ENCODE peak calls at places on chromosomes 5 and 9, in four cellular contexts. One of them, this sample, is unnamed.

GRCh38 chr9:8666060-8666459 is 866.5 kb upstream of the DMAC1 start:
- DNase-seq in A549: no peak
- DNase-seq in endothelial cell: no peak
- DNase-seq in GM06990: no peak
- DNase-seq in this sample: no peak

GRCh38 chr9:114805670-114806551 is at the start of gene TNFSF15:
- DNase-seq in A549: no peak
- DNase-seq in endothelial cell: no peak
- DNase-seq in GM06990: peak; percentile 22
- DNase-seq in this sample: no peak

GRCh38 chr9:124469011-124469832 is 19.0 kb downstream of the ADGRD2 start:
- DNase-seq in A549: no peak
- DNase-seq in endothelial cell: no peak
- DNase-seq in GM06990: no peak
- DNase-seq in this sample: no peak

GRCh38 chr5:121031487-121031886 is 567.4 kb downstream of the PRR16 start:
- DNase-seq in A549: no peak
- DNase-seq in endothelial cell: no peak
- DNase-seq in GM06990: no peak
- DNase-seq in this sample: no peak

GRCh38 chr9:89427621-89428221 is 70.2 kb downstream of the SEMA4D start:
- DNase-seq in A549: no peak
- DNase-seq in endothelial cell: no peak
- DNase-seq in GM06990: no peak
- DNase-seq in this sample: no peak

GRCh38 chr9:14372437-14373318 is 58.7 kb upstream of the NFIB start:
- DNase-seq in A549: peak; percentile 52
- DNase-seq in endothelial cell: peak; percentile 54
- DNase-seq in GM06990: no peak
- DNase-seq in this sample: peak; percentile 83

GRCh38 chr5:73007051-73007450 is 51.2 kb downstream of the FCHO2 start:
- DNase-seq in A549: no peak
- DNase-seq in endothelial cell: no peak
- DNase-seq in GM06990: no peak
- DNase-seq in this sample: no peak

GRCh38 chr5:180070726-180071417 is 687 bp downstream of the RNF130 start:
- DNase-seq in A549: peak; percentile 33
- DNase-seq in endothelial cell: peak; percentile 59
- DNase-seq in GM06990: no peak
- DNase-seq in this sample: peak; percentile 56

GRCh38 chr9:75615284-75615683 is 275.2 kb upstream of the PCSK5 start:
- DNase-seq in A549: no peak
- DNase-seq in endothelial cell: no peak
- DNase-seq in GM06990: no peak
- DNase-seq in this sample: no peak

GRCh38 chr5:132013006-132013689 is 1.7 kb upstream of the ACSL6 start:
- DNase-seq in A549: no peak
- DNase-seq in endothelial cell: peak; percentile 2
- DNase-seq in GM06990: no peak
- DNase-seq in this sample: no peak

GRCh38 chr9:113935677-113936380 is 59.7 kb downstream of the ZNF618 start:
- DNase-seq in A549: no peak
- DNase-seq in endothelial cell: no peak
- DNase-seq in GM06990: no peak
- DNase-seq in this sample: no peak

GRCh38 chr9:15513335-15513734 is 2.6 kb upstream of the PSIP1 start:
- DNase-seq in A549: peak; percentile 21
- DNase-seq in endothelial cell: no peak
- DNase-seq in GM06990: no peak
- DNase-seq in this sample: no peak

GRCh38 chr9:127049581-127049980 is 72.9 kb downstream of the ANGPTL2 start:
- DNase-seq in A549: no peak
- DNase-seq in endothelial cell: no peak
- DNase-seq in GM06990: no peak
- DNase-seq in this sample: no peak

GRCh38 chr9:123365287-123365880 is 9.4 kb downstream of the CRB2 start:
- DNase-seq in A549: no peak
- DNase-seq in endothelial cell: no peak
- DNase-seq in GM06990: no peak
- DNase-seq in this sample: no peak

GRCh38 chr5:168467755-168468280 is 18.5 kb upstream of the RARS1 start:
- DNase-seq in A549: no peak
- DNase-seq in endothelial cell: no peak
- DNase-seq in GM06990: no peak
- DNase-seq in this sample: no peak

GRCh38 chr5:65876496-65876895 is 49.9 kb upstream of the ERBIN start:
- DNase-seq in A549: no peak
- DNase-seq in endothelial cell: no peak
- DNase-seq in GM06990: no peak
- DNase-seq in this sample: no peak

GRCh38 chr9:81789751-81790150 is 100.4 kb upstream of the TLE1 start:
- DNase-seq in A549: no peak
- DNase-seq in endothelial cell: no peak
- DNase-seq in GM06990: no peak
- DNase-seq in this sample: no peak

GRCh38 chr9:25678846-25679360 is 659 bp upstream of the TUSC1 start:
- DNase-seq in A549: no peak
- DNase-seq in endothelial cell: no peak
- DNase-seq in GM06990: no peak
- DNase-seq in this sample: no peak

GRCh38 chr5:2584579-2584978 is 166.9 kb downstream of the IRX2 start:
- DNase-seq in A549: no peak
- DNase-seq in endothelial cell: no peak
- DNase-seq in GM06990: no peak
- DNase-seq in this sample: no peak

GRCh38 chr9:116587919-116588318 is 99.2 kb upstream of the TRIM32 start:
- DNase-seq in A549: no peak
- DNase-seq in endothelial cell: no peak
- DNase-seq in GM06990: no peak
- DNase-seq in this sample: no peak

GRCh38 chr5:111901303-111901702 is 144.3 kb upstream of the NREP start:
- DNase-seq in A549: no peak
- DNase-seq in endothelial cell: no peak
- DNase-seq in GM06990: no peak
- DNase-seq in this sample: no peak

GRCh38 chr5:176822041-176822425 is 11.7 kb downstream of the UNC5A start:
- DNase-seq in A549: no peak
- DNase-seq in endothelial cell: no peak
- DNase-seq in GM06990: no peak
- DNase-seq in this sample: no peak

GRCh38 chr9:81455417-81455816 is 233.9 kb downstream of the TLE1 start:
- DNase-seq in A549: no peak
- DNase-seq in endothelial cell: no peak
- DNase-seq in GM06990: no peak
- DNase-seq in this sample: no peak

GRCh38 chr5:110751902-110752762 is 13.3 kb downstream of the SLC25A46 start:
- DNase-seq in A549: no peak
- DNase-seq in endothelial cell: no peak
- DNase-seq in GM06990: peak; percentile 81
- DNase-seq in this sample: no peak

GRCh38 chr5:160262665-160263064 is 33.4 kb downstream of the FABP6 start:
- DNase-seq in A549: no peak
- DNase-seq in endothelial cell: peak; percentile 34
- DNase-seq in GM06990: no peak
- DNase-seq in this sample: peak; percentile 25

GRCh38 chr5:159764283-159764927 is 151.9 kb upstream of the ADRA1B start:
- DNase-seq in A549: no peak
- DNase-seq in endothelial cell: peak; percentile 13
- DNase-seq in GM06990: no peak
- DNase-seq in this sample: no peak

GRCh38 chr5:34709861-34710673 is 53.9 kb downstream of the RAI14 start:
- DNase-seq in A549: no peak
- DNase-seq in endothelial cell: no peak
- DNase-seq in GM06990: no peak
- DNase-seq in this sample: no peak

GRCh38 chr9:72292184-72292787 is 72.7 kb downstream of the ZFAND5 start:
- DNase-seq in A549: peak; percentile 68
- DNase-seq in endothelial cell: no peak
- DNase-seq in GM06990: no peak
- DNase-seq in this sample: peak; percentile 77

GRCh38 chr5:39432687-39433086 is 7.9 kb upstream of the DAB2 start:
- DNase-seq in A549: no peak
- DNase-seq in endothelial cell: no peak
- DNase-seq in GM06990: no peak
- DNase-seq in this sample: no peak

GRCh38 chr9:109843651-109844050 is 63.7 kb downstream of the PALM2AKAP2 start:
- DNase-seq in A549: no peak
- DNase-seq in endothelial cell: no peak
- DNase-seq in GM06990: no peak
- DNase-seq in this sample: peak; percentile 41

GRCh38 chr9:137114613-137115393 is at the start of gene DPP7:
- DNase-seq in A549: peak; percentile 76
- DNase-seq in endothelial cell: no peak
- DNase-seq in GM06990: peak; percentile 86
- DNase-seq in this sample: peak; percentile 49

GRCh38 chr5:124650960-124651662 is 95.3 kb downstream of the ZNF608 start:
- DNase-seq in A549: no peak
- DNase-seq in endothelial cell: peak; percentile 31
- DNase-seq in GM06990: no peak
- DNase-seq in this sample: no peak

GRCh38 chr5:1975898-1976765 is 93.4 kb upstream of the IRX4 start:
- DNase-seq in A549: no peak
- DNase-seq in endothelial cell: no peak
- DNase-seq in GM06990: no peak
- DNase-seq in this sample: no peak

GRCh38 chr9:3696368-3696767 is 170.6 kb upstream of the RFX3 start:
- DNase-seq in A549: no peak
- DNase-seq in endothelial cell: no peak
- DNase-seq in GM06990: no peak
- DNase-seq in this sample: no peak

GRCh38 chr9:137606005-137606601 is 617 bp downstream of the ARRDC1 start:
- DNase-seq in A549: no peak
- DNase-seq in endothelial cell: peak; percentile 35
- DNase-seq in GM06990: no peak
- DNase-seq in this sample: no peak

DNA sequence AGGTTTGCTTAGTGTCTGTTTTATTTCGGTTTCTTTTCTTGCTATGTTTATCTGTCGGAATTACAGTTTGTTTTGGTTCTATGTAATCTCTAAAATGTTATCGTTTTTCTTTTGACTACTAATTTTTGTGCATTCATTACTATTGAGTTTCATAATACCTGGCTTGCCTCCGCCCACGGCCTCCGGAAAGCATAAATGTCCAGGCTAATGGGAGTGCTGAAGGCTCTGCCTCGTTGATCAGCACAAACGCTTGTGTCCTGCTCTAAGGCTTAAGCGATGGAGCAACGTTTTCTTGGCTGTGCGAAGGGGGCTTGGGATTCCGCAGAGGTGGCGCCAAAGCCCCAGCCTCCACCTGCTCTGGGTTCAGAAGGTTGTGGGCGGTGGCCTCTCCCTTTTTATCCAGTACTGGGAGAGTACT is 19.8 kb downstream of the ANXA2R start:
- DNase-seq in A549: no peak
- DNase-seq in endothelial cell: peak; percentile 13
- DNase-seq in GM06990: no peak
- DNase-seq in this sample: peak; percentile 54
- TF ChIP-seq CTCF in A549: no peak
- TF ChIP-seq CTCF in endothelial cell: peak; percentile 9
- TF ChIP-seq CTCF in GM06990: no peak
- TF ChIP-seq CTCF in this sample: no peak

GRCh38 chr5:42995152-42995751 is 44.9 kb downstream of the ANXA2R start:
- DNase-seq in A549: no peak
- DNase-seq in endothelial cell: no peak
- DNase-seq in GM06990: no peak
- DNase-seq in this sample: no peak
- TF ChIP-seq CTCF in A549: peak; percentile 7
- TF ChIP-seq CTCF in endothelial cell: peak; percentile 17
- TF ChIP-seq CTCF in GM06990: no peak
- TF ChIP-seq CTCF in this sample: no peak

GRCh38 chr5:28014779-28015178 is 976.4 kb upstream of the CDH9 start:
- DNase-seq in A549: no peak
- DNase-seq in endothelial cell: no peak
- DNase-seq in GM06990: no peak
- DNase-seq in this sample: no peak

GRCh38 chr5:28017178-28017577 is 978.8 kb upstream of the CDH9 start:
- DNase-seq in A549: no peak
- DNase-seq in endothelial cell: no peak
- DNase-seq in GM06990: no peak
- DNase-seq in this sample: no peak

GRCh38 chr5:28009526-28010025 is 971.2 kb upstream of the CDH9 start:
- DNase-seq in A549: no peak
- DNase-seq in endothelial cell: no peak
- DNase-seq in GM06990: no peak
- DNase-seq in this sample: no peak

DNA sequence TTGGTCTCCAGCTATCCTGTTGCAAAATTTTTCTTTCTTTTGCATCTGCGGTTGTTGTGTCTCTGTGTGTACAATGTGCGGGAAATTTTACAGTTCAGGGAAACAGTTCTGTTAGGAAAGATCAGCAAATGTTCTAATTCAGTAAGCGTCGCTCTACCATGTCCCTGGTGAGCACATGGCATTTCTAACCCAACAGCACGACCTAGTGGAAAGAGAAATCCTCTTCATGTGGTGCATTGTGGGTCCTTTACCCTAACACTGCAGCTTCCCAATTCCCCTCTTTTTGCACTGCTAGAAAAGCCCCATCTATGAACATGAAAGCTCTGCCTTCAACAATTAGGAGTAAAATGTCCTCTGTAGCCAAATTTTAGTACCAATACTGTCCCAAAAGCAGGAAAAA is 974.2 kb upstream of the CDH9 start:
- DNase-seq in A549: no peak
- DNase-seq in endothelial cell: no peak
- DNase-seq in GM06990: no peak
- DNase-seq in this sample: no peak
- TF ChIP-seq CTCF in A549: no peak
- TF ChIP-seq CTCF in endothelial cell: no peak
- TF ChIP-seq CTCF in GM06990: no peak
- TF ChIP-seq CTCF in this sample: no peak

DNA sequence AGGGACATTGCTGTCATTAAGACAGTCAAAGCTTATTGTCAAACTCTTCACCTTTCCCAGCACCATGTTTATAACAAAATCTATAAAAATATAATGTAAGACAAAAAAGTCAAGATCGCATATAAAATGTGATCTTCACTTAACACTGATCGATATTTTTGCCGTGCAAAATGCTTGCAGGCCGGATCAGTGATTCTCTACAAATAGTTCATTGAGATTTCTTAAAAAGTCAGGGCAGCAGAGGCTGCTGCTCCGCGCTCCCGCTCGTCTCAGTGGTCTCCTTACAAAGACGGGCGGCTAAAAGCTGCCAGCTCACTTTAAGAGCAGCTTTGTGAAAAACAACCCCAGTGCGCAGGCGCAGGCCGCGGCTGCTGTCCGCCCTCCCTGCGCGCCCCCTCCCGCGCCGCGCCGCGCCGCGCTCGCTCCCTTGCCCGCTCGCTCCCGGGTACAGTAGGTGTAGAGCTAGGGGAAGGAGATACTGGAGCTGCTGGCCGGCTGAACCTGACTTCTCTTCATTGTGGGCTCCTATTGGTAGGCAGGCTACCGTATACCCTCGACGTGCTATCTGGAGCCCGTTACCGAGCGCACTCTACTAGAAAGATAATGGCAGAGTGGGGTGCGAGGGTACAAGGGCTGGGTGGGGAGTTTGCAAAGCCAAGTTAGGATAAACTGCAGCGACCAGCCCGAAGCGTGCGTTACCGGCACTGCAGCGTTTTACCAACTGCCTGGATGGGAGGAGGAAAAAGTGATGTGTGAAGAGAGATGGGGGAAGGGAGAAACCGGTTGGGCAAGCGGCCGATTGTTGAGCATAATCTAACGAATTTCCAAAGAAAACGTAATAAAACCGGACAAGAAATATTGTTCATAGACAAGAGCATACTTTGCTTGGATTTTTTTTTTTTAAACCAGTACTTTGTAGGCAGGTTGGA is at the start of gene ARRDC3:
- DNase-seq in A549: peak; percentile 95
- DNase-seq in endothelial cell: peak; percentile 97
- DNase-seq in GM06990: peak; percentile 97
- DNase-seq in this sample: peak; percentile 97
- TF ChIP-seq CTCF in A549: no peak
- TF ChIP-seq CTCF in endothelial cell: no peak
- TF ChIP-seq CTCF in GM06990: no peak
- TF ChIP-seq CTCF in this sample: no peak

This sample was measured in cardiac muscle cell.